ENCODE peak calls at places on chromosomes 11 and 22, in five cellular contexts. Y is substantia nigra, W is NCI-H2081, J is germinal center, R is uterus. L is an unnamed sample.

GRCh38 chr11:2951235-2952110 is 22.3 kb upstream of the PHLDA2 start:
- DNase-seq in W (no peak), R (no peak), J (no peak), Y (no peak), L (no peak)

GRCh38 chr11:65575568-65576231 is at the start of gene EHBP1L1:
- DNase-seq in R (peak; percentile 61), W (peak; percentile 49), Y (no peak), J (peak; percentile 88), L (no peak)

GRCh38 chr22:41417622-41418390 is 28.8 kb downstream of the TOB2 start:
- DNase-seq in J (no peak), W (no peak), R (peak; percentile 79), Y (peak; percentile 98), L (no peak)

GRCh38 chr11:43924112-43924855 is 18.2 kb upstream of the C11orf96 start:
- DNase-seq in Y (no peak), R (peak; percentile 41), W (no peak), J (no peak), L (no peak)

GRCh38 chr22:34105461-34106062 is 185.3 kb upstream of the LARGE1 start:
- DNase-seq in W (no peak), R (peak; percentile 31), Y (no peak), J (peak; percentile 10), L (no peak)

GRCh38 chr11:65589444-65590239 is 6.0 kb downstream of the KCNK7 start:
- DNase-seq in Y (no peak), W (no peak), J (peak; percentile 35), R (no peak), L (no peak)

GRCh38 chr11:70501026-70501901 is 102.9 kb downstream of the CTTN start:
- DNase-seq in Y (no peak), J (no peak), R (no peak), W (no peak), L (no peak)

GRCh38 chr11:112302226-112302868 is 41.7 kb upstream of the PLET1 start:
- DNase-seq in R (no peak), W (no peak), Y (no peak), J (no peak), L (no peak)

GRCh38 chr11:61976813-61977475 is 9.5 kb upstream of the FTH1 start:
- DNase-seq in W (no peak), Y (no peak), J (no peak), R (no peak), L (no peak)

GRCh38 chr11:26134481-26135355 is 197.2 kb upstream of the ANO3 start:
- DNase-seq in Y (no peak), W (peak; percentile 26), R (no peak), J (peak; percentile 6), L (peak; percentile 16)

GRCh38 chr11:1195690-1196515 is 27.0 kb upstream of the MUC5B start:
- DNase-seq in R (peak; percentile 9), Y (no peak), W (no peak), J (no peak), L (no peak)

GRCh38 chr22:35802885-35803284 is 85.2 kb downstream of the APOL5 start:
- DNase-seq in R (no peak), J (no peak), Y (no peak), W (no peak), L (no peak)

GRCh38 chr11:66142370-66143263 is 72.5 kb downstream of the PACS1 start:
- DNase-seq in R (no peak), W (no peak), Y (no peak), J (no peak), L (no peak)

GRCh38 chr11:72072348-72072747 is 8.0 kb downstream of the NUMA1 start:
- DNase-seq in J (no peak), W (no peak), R (no peak), Y (no peak), L (no peak)

GRCh38 chr11:39806652-39807051 is 1652.8 kb downstream of the LRRC4C start:
- DNase-seq in W (no peak), R (no peak), J (no peak), Y (no peak), L (no peak)

GRCh38 chr11:121892131-121892681 is 223.8 kb downstream of the BLID start:
- DNase-seq in W (peak; percentile 6), Y (no peak), J (no peak), R (no peak), L (no peak)

GRCh38 chr22:19852177-19852781 is 2.4 kb downstream of the GNB1L start:
- DNase-seq in R (peak; percentile 20), W (no peak), Y (no peak), J (no peak), L (no peak)

GRCh38 chr22:43862074-43862881 is at the start of gene SULT4A1:
- DNase-seq in R (no peak), W (peak; percentile 57), J (no peak), Y (no peak), L (no peak)

GRCh38 chr11:113184498-113184897 is 129.9 kb upstream of the TTC12 start:
- DNase-seq in W (no peak), J (no peak), Y (no peak), R (peak; percentile 57), L (peak; percentile 56)

GRCh38 chr11:126153999-126154398 is 57.5 kb downstream of the RPUSD4 start:
- DNase-seq in Y (no peak), J (no peak), R (peak; percentile 66), W (no peak), L (peak; percentile 66)

GRCh38 chr11:35593143-35593542 is 25.1 kb upstream of the FJX1 start:
- DNase-seq in Y (no peak), J (no peak), W (no peak), R (no peak), L (peak; percentile 80)

GRCh38 chr22:45564349-45565030 is 61.8 kb downstream of the FBLN1 start:
- DNase-seq in R (no peak), Y (no peak), J (no peak), W (no peak), L (no peak)

GRCh38 chr22:17858033-17858432 is 83.8 kb upstream of the BID start:
- DNase-seq in Y (no peak), W (no peak), R (no peak), J (no peak), L (no peak)

GRCh38 chr11:133835258-133836075 is 9.8 kb downstream of the SPATA19 start:
- DNase-seq in Y (no peak), J (no peak), R (no peak), W (peak; percentile 77), L (peak; percentile 2)

GRCh38 chr11:134170177-134170908 is 53.4 kb downstream of the NCAPD3 start:
- DNase-seq in J (no peak), R (no peak), W (no peak), Y (no peak), L (no peak)

GRCh38 chr11:2714871-2715270 is 15.1 kb upstream of the KCNQ1OT1 start:
- DNase-seq in W (no peak), Y (no peak), J (no peak), R (no peak), L (no peak)

GRCh38 chr22:47564651-47565050 is 802.2 kb downstream of the TBC1D22A start:
- DNase-seq in W (peak; percentile 24), R (no peak), Y (no peak), J (no peak), L (no peak)

GRCh38 chr11:16959528-16960100 is 54.6 kb downstream of the PLEKHA7 start:
- DNase-seq in W (peak; percentile 75), J (no peak), Y (no peak), R (no peak), L (no peak)

GRCh38 chr11:24496728-24497396 is at the start of gene LUZP2:
- DNase-seq in W (peak; percentile 73), R (no peak), J (no peak), Y (no peak), L (no peak)

GRCh38 chr11:123561046-123561781 is 93.2 kb downstream of the SCN3B start:
- DNase-seq in Y (no peak), R (peak; percentile 65), J (no peak), W (peak; percentile 85), L (no peak)

GRCh38 chr22:34036936-34037335 is 116.7 kb upstream of the LARGE1 start:
- DNase-seq in Y (no peak), J (no peak), W (no peak), R (no peak), L (no peak)

GRCh38 chr11:2451916-2452694 is 7.3 kb downstream of the KCNQ1 start:
- DNase-seq in W (no peak), R (no peak), Y (no peak), J (no peak), L (no peak)

L was measured in epithelial cell of proximal tubule.